ENCODE peak calls at places on chromosomes 1 and 21, in eight cellular contexts. One of them, this sample, is unnamed.

GRCh38 chr1:226674892-226675719 is 64.0 kb downstream of the ITPKB start:
- DNase-seq in ovary: peak
- DNase-seq in B cell: peak
- DNase-seq in IMR-90: no peak
- DNase-seq in H1: no peak
- DNase-seq in GM12865: peak
- DNase-seq in neural progenitor cell: no peak
- DNase-seq in endodermal cell: no peak
- DNase-seq in this sample: peak

GRCh38 chr1:219713981-219714381 is 101.1 kb upstream of the ZC3H11B start:
- DNase-seq in ovary: no peak
- DNase-seq in B cell: no peak
- DNase-seq in IMR-90: no peak
- DNase-seq in H1: no peak
- DNase-seq in GM12865: no peak
- DNase-seq in neural progenitor cell: no peak
- DNase-seq in endodermal cell: no peak
- DNase-seq in this sample: no peak

GRCh38 chr21:31509108-31510017 is 150.1 kb upstream of the SOD1 start:
- DNase-seq in ovary: no peak
- DNase-seq in B cell: peak
- DNase-seq in IMR-90: no peak
- DNase-seq in H1: peak
- DNase-seq in GM12865: peak
- DNase-seq in neural progenitor cell: peak
- DNase-seq in endodermal cell: peak
- DNase-seq in this sample: no peak

GRCh38 chr1:117658676-117659075 is 52.8 kb downstream of the TENT5C start:
- DNase-seq in ovary: no peak
- DNase-seq in B cell: peak
- DNase-seq in IMR-90: no peak
- DNase-seq in H1: no peak
- DNase-seq in GM12865: peak
- DNase-seq in neural progenitor cell: no peak
- DNase-seq in endodermal cell: no peak
- DNase-seq in this sample: no peak

GRCh38 chr1:216054593-216054992 is 368.7 kb downstream of the USH2A start:
- DNase-seq in ovary: no peak
- DNase-seq in B cell: no peak
- DNase-seq in IMR-90: no peak
- DNase-seq in H1: no peak
- DNase-seq in GM12865: no peak
- DNase-seq in neural progenitor cell: no peak
- DNase-seq in endodermal cell: no peak
- DNase-seq in this sample: no peak

GRCh38 chr1:42876009-42876408 is 29.6 kb downstream of the ZNF691 start:
- DNase-seq in ovary: no peak
- DNase-seq in B cell: no peak
- DNase-seq in IMR-90: no peak
- DNase-seq in H1: no peak
- DNase-seq in GM12865: no peak
- DNase-seq in neural progenitor cell: no peak
- DNase-seq in endodermal cell: no peak
- DNase-seq in this sample: no peak

GRCh38 chr1:36609241-36610027 is 126.7 kb upstream of the CSF3R start:
- DNase-seq in ovary: no peak
- DNase-seq in B cell: peak
- DNase-seq in IMR-90: peak
- DNase-seq in H1: peak
- DNase-seq in GM12865: peak
- DNase-seq in neural progenitor cell: peak
- DNase-seq in endodermal cell: peak
- DNase-seq in this sample: no peak

GRCh38 chr1:178633068-178633467 is 92.0 kb upstream of the RALGPS2 start:
- DNase-seq in ovary: no peak
- DNase-seq in B cell: no peak
- DNase-seq in IMR-90: peak
- DNase-seq in H1: no peak
- DNase-seq in GM12865: no peak
- DNase-seq in neural progenitor cell: no peak
- DNase-seq in endodermal cell: no peak
- DNase-seq in this sample: no peak

GRCh38 chr1:241592273-241592958 is 47.8 kb downstream of the CHML start:
- DNase-seq in ovary: no peak
- DNase-seq in B cell: no peak
- DNase-seq in IMR-90: peak
- DNase-seq in H1: no peak
- DNase-seq in GM12865: peak
- DNase-seq in neural progenitor cell: no peak
- DNase-seq in endodermal cell: no peak
- DNase-seq in this sample: no peak

GRCh38 chr1:12636098-12636950 is 7.6 kb upstream of the AADACL4 start:
- DNase-seq in ovary: no peak
- DNase-seq in B cell: no peak
- DNase-seq in IMR-90: peak
- DNase-seq in H1: peak
- DNase-seq in GM12865: no peak
- DNase-seq in neural progenitor cell: peak
- DNase-seq in endodermal cell: peak
- DNase-seq in this sample: no peak

GRCh38 chr1:7516341-7516740 is 254.8 kb upstream of the VAMP3 start:
- DNase-seq in ovary: no peak
- DNase-seq in B cell: no peak
- DNase-seq in IMR-90: peak
- DNase-seq in H1: no peak
- DNase-seq in GM12865: no peak
- DNase-seq in neural progenitor cell: peak
- DNase-seq in endodermal cell: peak
- DNase-seq in this sample: no peak

GRCh38 chr21:36337099-36337509 is 17.1 kb downstream of the MORC3 start:
- DNase-seq in ovary: no peak
- DNase-seq in B cell: no peak
- DNase-seq in IMR-90: peak
- DNase-seq in H1: no peak
- DNase-seq in GM12865: no peak
- DNase-seq in neural progenitor cell: no peak
- DNase-seq in endodermal cell: no peak
- DNase-seq in this sample: no peak

GRCh38 chr21:42381347-42381984 is 14.4 kb downstream of the TMPRSS3 start:
- DNase-seq in ovary: no peak
- DNase-seq in B cell: peak
- DNase-seq in IMR-90: peak
- DNase-seq in H1: no peak
- DNase-seq in GM12865: peak
- DNase-seq in neural progenitor cell: peak
- DNase-seq in endodermal cell: peak
- DNase-seq in this sample: no peak

GRCh38 chr1:45097944-45098343 is 85.9 kb downstream of the UROD start:
- DNase-seq in ovary: no peak
- DNase-seq in B cell: no peak
- DNase-seq in IMR-90: no peak
- DNase-seq in H1: no peak
- DNase-seq in GM12865: no peak
- DNase-seq in neural progenitor cell: no peak
- DNase-seq in endodermal cell: no peak
- DNase-seq in this sample: no peak

GRCh38 chr1:184152502-184152901 is 101.0 kb downstream of the TSEN15 start:
- DNase-seq in ovary: no peak
- DNase-seq in B cell: no peak
- DNase-seq in IMR-90: peak
- DNase-seq in H1: no peak
- DNase-seq in GM12865: no peak
- DNase-seq in neural progenitor cell: no peak
- DNase-seq in endodermal cell: no peak
- DNase-seq in this sample: no peak

GRCh38 chr1:30033276-30034104 is 689.9 kb downstream of the MATN1 start:
- DNase-seq in ovary: no peak
- DNase-seq in B cell: no peak
- DNase-seq in IMR-90: no peak
- DNase-seq in H1: peak
- DNase-seq in GM12865: no peak
- DNase-seq in neural progenitor cell: no peak
- DNase-seq in endodermal cell: peak
- DNase-seq in this sample: no peak

GRCh38 chr21:44742418-44743153 is 31.2 kb upstream of the TSPEAR start:
- DNase-seq in ovary: no peak
- DNase-seq in B cell: no peak
- DNase-seq in IMR-90: peak
- DNase-seq in H1: no peak
- DNase-seq in GM12865: no peak
- DNase-seq in neural progenitor cell: no peak
- DNase-seq in endodermal cell: no peak
- DNase-seq in this sample: no peak
- TF ChIP-seq CTCF in ovary: no peak
- TF ChIP-seq CTCF in B cell: no peak
- TF ChIP-seq CTCF in IMR-90: peak
- TF ChIP-seq CTCF in H1: no peak
- TF ChIP-seq CTCF in GM12865: peak
- TF ChIP-seq CTCF in neural progenitor cell: peak
- TF ChIP-seq CTCF in endodermal cell: no peak
- TF ChIP-seq CTCF in this sample: no peak

GRCh38 chr1:78005347-78005722 is 596 bp downstream of the DNAJB4 start:
- DNase-seq in ovary: no peak
- DNase-seq in B cell: no peak
- DNase-seq in IMR-90: no peak
- DNase-seq in H1: no peak
- DNase-seq in GM12865: no peak
- DNase-seq in neural progenitor cell: no peak
- DNase-seq in endodermal cell: no peak
- DNase-seq in this sample: no peak
- TF ChIP-seq CTCF in ovary: no peak
- TF ChIP-seq CTCF in B cell: no peak
- TF ChIP-seq CTCF in IMR-90: no peak
- TF ChIP-seq CTCF in H1: no peak
- TF ChIP-seq CTCF in GM12865: no peak
- TF ChIP-seq CTCF in neural progenitor cell: no peak
- TF ChIP-seq CTCF in endodermal cell: no peak
- TF ChIP-seq CTCF in this sample: no peak

GRCh38 chr1:231604276-231604621 is 22.3 kb upstream of the DISC1 start:
- DNase-seq in ovary: no peak
- DNase-seq in B cell: no peak
- DNase-seq in IMR-90: no peak
- DNase-seq in H1: no peak
- DNase-seq in GM12865: no peak
- DNase-seq in neural progenitor cell: no peak
- DNase-seq in endodermal cell: no peak
- DNase-seq in this sample: no peak
- TF ChIP-seq CTCF in ovary: no peak
- TF ChIP-seq CTCF in B cell: peak
- TF ChIP-seq CTCF in IMR-90: no peak
- TF ChIP-seq CTCF in H1: no peak
- TF ChIP-seq CTCF in GM12865: no peak
- TF ChIP-seq CTCF in neural progenitor cell: no peak
- TF ChIP-seq CTCF in endodermal cell: peak
- TF ChIP-seq CTCF in this sample: peak

GRCh38 chr1:110452330-110452729 is 1.4 kb downstream of the PROK1 start:
- DNase-seq in ovary: no peak
- DNase-seq in B cell: no peak
- DNase-seq in IMR-90: no peak
- DNase-seq in H1: no peak
- DNase-seq in GM12865: no peak
- DNase-seq in neural progenitor cell: no peak
- DNase-seq in endodermal cell: no peak
- DNase-seq in this sample: no peak

GRCh38 chr1:110449661-110450651 is 993 bp upstream of the PROK1 start:
- DNase-seq in ovary: no peak
- DNase-seq in B cell: no peak
- DNase-seq in IMR-90: no peak
- DNase-seq in H1: no peak
- DNase-seq in GM12865: no peak
- DNase-seq in neural progenitor cell: no peak
- DNase-seq in endodermal cell: no peak
- DNase-seq in this sample: no peak

GRCh38 chr1:110453829-110454228 is 2.9 kb downstream of the PROK1 start:
- DNase-seq in ovary: no peak
- DNase-seq in B cell: no peak
- DNase-seq in IMR-90: no peak
- DNase-seq in H1: no peak
- DNase-seq in GM12865: no peak
- DNase-seq in neural progenitor cell: no peak
- DNase-seq in endodermal cell: no peak
- DNase-seq in this sample: no peak

GRCh38 chr1:110454328-110454727 is 3.4 kb downstream of the PROK1 start:
- DNase-seq in ovary: no peak
- DNase-seq in B cell: no peak
- DNase-seq in IMR-90: no peak
- DNase-seq in H1: no peak
- DNase-seq in GM12865: no peak
- DNase-seq in neural progenitor cell: no peak
- DNase-seq in endodermal cell: no peak
- DNase-seq in this sample: no peak

GRCh38 chr1:110450928-110451327 is at the start of gene PROK1:
- DNase-seq in ovary: no peak
- DNase-seq in B cell: no peak
- DNase-seq in IMR-90: no peak
- DNase-seq in H1: no peak
- DNase-seq in GM12865: no peak
- DNase-seq in neural progenitor cell: no peak
- DNase-seq in endodermal cell: no peak
- DNase-seq in this sample: no peak
- TF ChIP-seq CTCF in ovary: no peak
- TF ChIP-seq CTCF in B cell: no peak
- TF ChIP-seq CTCF in IMR-90: no peak
- TF ChIP-seq CTCF in H1: no peak
- TF ChIP-seq CTCF in GM12865: no peak
- TF ChIP-seq CTCF in neural progenitor cell: no peak
- TF ChIP-seq CTCF in endodermal cell: no peak
- TF ChIP-seq CTCF in this sample: no peak

GRCh38 chr1:98001764-98002163 is 80.9 kb upstream of the DPYD start:
- DNase-seq in ovary: no peak
- DNase-seq in B cell: no peak
- DNase-seq in IMR-90: peak
- DNase-seq in H1: no peak
- DNase-seq in GM12865: no peak
- DNase-seq in neural progenitor cell: no peak
- DNase-seq in endodermal cell: no peak
- DNase-seq in this sample: no peak
- TF ChIP-seq CTCF in ovary: no peak
- TF ChIP-seq CTCF in B cell: no peak
- TF ChIP-seq CTCF in IMR-90: peak
- TF ChIP-seq CTCF in H1: no peak
- TF ChIP-seq CTCF in GM12865: no peak
- TF ChIP-seq CTCF in neural progenitor cell: no peak
- TF ChIP-seq CTCF in endodermal cell: peak
- TF ChIP-seq CTCF in this sample: no peak